ENCODE peak calls at places on chromosomes 1 and 21, in ten cellular contexts. B, E, V, G, A, O, K, Z, I and S are unnamed samples.

GRCh38 chr1:246934777-246935176 is 3.0 kb upstream of the AHCTF1 start:
- DNase-seq in G (peak; percentile 57), E (no peak), O (no peak), A (no peak), I (no peak), B (no peak), K (no peak), V (no peak), Z (no peak), S (no peak)

GRCh38 chr1:31549807-31550620 is 26.3 kb upstream of the TINAGL1 start:
- DNase-seq in E (no peak), I (no peak), K (no peak), G (no peak), V (peak; percentile 65), O (no peak), Z (no peak), B (no peak), A (peak; percentile 61), S (no peak)

GRCh38 chr1:179046808-179047636 is 21.3 kb downstream of the FAM20B start:
- DNase-seq in A (no peak), B (no peak), O (no peak), K (no peak), I (no peak), V (no peak), E (no peak), G (no peak), Z (no peak), S (no peak)

GRCh38 chr1:160307455-160307854 is 22.5 kb upstream of the PEX19 start:
- DNase-seq in K (no peak), V (no peak), A (no peak), G (no peak), O (no peak), B (peak; percentile 31), I (no peak), Z (no peak), E (no peak), S (no peak)

GRCh38 chr21:17501107-17502006 is 11.5 kb upstream of the CXADR start:
- DNase-seq in B (no peak), K (no peak), G (no peak), Z (no peak), A (no peak), O (no peak), I (no peak), E (no peak), V (no peak), S (no peak)

GRCh38 chr1:180927841-180928240 is 15.1 kb downstream of the KIAA1614 start:
- DNase-seq in O (no peak), I (no peak), G (peak; percentile 33), A (no peak), V (no peak), Z (no peak), E (no peak), B (no peak), K (no peak), S (no peak)

GRCh38 chr1:178581351-178581951 is 68.5 kb downstream of the TEX35 start:
- DNase-seq in K (no peak), G (no peak), V (no peak), E (no peak), O (no peak), Z (no peak), I (no peak), A (no peak), B (no peak), S (no peak)

GRCh38 chr21:43355196-43355924 is 71.6 kb downstream of the SIK1 start:
- DNase-seq in I (no peak), O (no peak), K (no peak), A (no peak), G (no peak), E (no peak), Z (no peak), B (no peak), V (no peak), S (no peak)

GRCh38 chr1:115530407-115530806 is 111.4 kb upstream of the VANGL1 start:
- DNase-seq in O (no peak), K (no peak), I (peak; percentile 64), Z (no peak), B (no peak), V (no peak), E (no peak), A (no peak), G (no peak), S (peak; percentile 63)

GRCh38 chr21:38817371-38818335 is 11.9 kb downstream of the ETS2 start:
- DNase-seq in B (no peak), Z (no peak), A (peak; percentile 81), K (no peak), V (peak; percentile 54), G (no peak), E (no peak), I (no peak), O (no peak), S (no peak)

GRCh38 chr1:110056284-110056680 is 14.2 kb downstream of the ALX3 start:
- DNase-seq in G (no peak), B (no peak), I (no peak), A (no peak), K (no peak), E (no peak), V (no peak), Z (no peak), O (no peak), S (no peak)

GRCh38 chr1:162726539-162726938 is 64.0 kb upstream of the HSD17B7 start:
- DNase-seq in K (no peak), I (no peak), B (no peak), G (no peak), E (no peak), Z (no peak), O (no peak), V (no peak), A (no peak), S (no peak)

GRCh38 chr1:168735987-168736386 is 7.0 kb upstream of the DPT start:
- DNase-seq in E (no peak), I (no peak), K (no peak), B (no peak), A (no peak), G (no peak), Z (no peak), O (no peak), V (no peak), S (no peak)

GRCh38 chr1:168348146-168348709 is 67.6 kb downstream of the TBX19 start:
- DNase-seq in B (no peak), K (no peak), I (no peak), E (no peak), G (no peak), V (no peak), O (no peak), Z (no peak), A (no peak), S (no peak)

GRCh38 chr1:214002472-214002871 is 14.7 kb downstream of the PROX1 start:
- DNase-seq in K (no peak), E (no peak), I (no peak), V (no peak), Z (no peak), B (no peak), G (peak; percentile 73), O (no peak), A (peak; percentile 14), S (peak; percentile 29)

GRCh38 chr1:175530167-175530566 is 213.2 kb downstream of the TNR start:
- DNase-seq in V (no peak), K (no peak), G (no peak), E (no peak), I (no peak), Z (no peak), O (no peak), A (no peak), B (no peak), S (no peak)

GRCh38 chr1:216682694-216683243 is 40.5 kb downstream of the ESRRG start:
- DNase-seq in Z (no peak), E (no peak), O (no peak), B (no peak), I (no peak), A (no peak), G (no peak), V (no peak), K (no peak), S (no peak)

GRCh38 chr1:154847891-154848290 is 22.2 kb downstream of the KCNN3 start:
- DNase-seq in O (no peak), E (no peak), K (no peak), A (no peak), V (no peak), G (no peak), Z (no peak), I (no peak), B (no peak), S (peak; percentile 8)

GRCh38 chr1:79945391-79945790 is 938.9 kb upstream of the ADGRL4 start:
- DNase-seq in G (no peak), B (no peak), I (no peak), V (no peak), E (no peak), K (no peak), O (no peak), A (no peak), Z (no peak), S (no peak)

GRCh38 chr1:90730247-90731022 is 13.3 kb upstream of the BARHL2 start:
- DNase-seq in A (no peak), K (no peak), B (no peak), O (no peak), Z (no peak), I (no peak), G (no peak), E (no peak), V (no peak), S (no peak)

GRCh38 chr21:46022551-46023107 is 41.1 kb downstream of the COL6A1 start:
- DNase-seq in E (no peak), Z (no peak), O (no peak), V (no peak), A (no peak), G (no peak), B (no peak), I (no peak), K (no peak), S (no peak)

GRCh38 chr1:64834734-64835133 is 89.9 kb downstream of the RAVER2 start:
- DNase-seq in Z (no peak), G (no peak), E (no peak), I (no peak), A (peak; percentile 70), O (no peak), V (no peak), K (no peak), B (no peak), S (no peak)

GRCh38 chr1:15777913-15778707 is 19.5 kb downstream of the FBLIM1 start:
- DNase-seq in B (no peak), O (peak; percentile 35), I (no peak), E (no peak), A (no peak), Z (no peak), K (no peak), G (no peak), V (no peak), S (no peak)

GRCh38 chr1:64111787-64112186 is 91.6 kb upstream of the UBE2U start:
- DNase-seq in A (peak; percentile 87), K (no peak), V (no peak), O (no peak), E (no peak), G (no peak), I (no peak), B (no peak), Z (no peak), S (no peak)

GRCh38 chr1:51877434-51878306 is 857 bp downstream of the NRDC start:
- DNase-seq in O (peak; percentile 49), V (no peak), I (no peak), E (no peak), Z (no peak), G (no peak), B (no peak), K (no peak), A (peak; percentile 45), S (no peak)

GRCh38 chr21:34129039-34129891 is 55.9 kb downstream of the MRPS6 start:
- DNase-seq in A (peak; percentile 41), E (peak; percentile 33), B (peak; percentile 21), O (peak; percentile 53), V (no peak), K (peak; percentile 62), Z (peak; percentile 43), G (peak; percentile 56), I (peak; percentile 65), S (peak; percentile 79)

GRCh38 chr1:52955129-52955970 is 28.3 kb downstream of the SCP2 start:
- DNase-seq in Z (no peak), G (peak; percentile 41), B (no peak), A (no peak), K (no peak), I (peak; percentile 83), O (no peak), E (no peak), V (no peak), S (peak; percentile 73)

GRCh38 chr1:222390181-222390580 is 157.7 kb downstream of the HHIPL2 start:
- DNase-seq in I (no peak), K (no peak), G (no peak), O (no peak), B (no peak), E (no peak), A (no peak), Z (no peak), V (no peak), S (no peak)